ENCODE peak calls at places on chromosomes 6 and 20, in five cellular contexts. One of them, this sample, is unnamed.

GRCh38 chr20:34703573-34704176 is 469 bp upstream of the TP53INP2 start:
- DNase-seq in cardiac fibroblast: peak
- DNase-seq in Ammon's horn: no peak
- DNase-seq in neuronal stem cell: no peak
- DNase-seq in GM04504: no peak
- DNase-seq in this sample: no peak

GRCh38 chr6:87322304-87323212 is at the start of gene SMIM8:
- DNase-seq in cardiac fibroblast: peak
- DNase-seq in Ammon's horn: peak
- DNase-seq in neuronal stem cell: peak
- DNase-seq in GM04504: peak
- DNase-seq in this sample: peak

GRCh38 chr20:10921491-10922010 is 247.8 kb upstream of the JAG1 start:
- DNase-seq in cardiac fibroblast: no peak
- DNase-seq in Ammon's horn: no peak
- DNase-seq in neuronal stem cell: no peak
- DNase-seq in GM04504: no peak
- DNase-seq in this sample: no peak

GRCh38 chr6:6007311-6008113 is 787 bp upstream of the NRN1 start:
- DNase-seq in cardiac fibroblast: no peak
- DNase-seq in Ammon's horn: peak
- DNase-seq in neuronal stem cell: no peak
- DNase-seq in GM04504: no peak
- DNase-seq in this sample: peak

GRCh38 chr6:116580198-116580597 is 8.9 kb downstream of the RWDD1 start:
- DNase-seq in cardiac fibroblast: peak
- DNase-seq in Ammon's horn: no peak
- DNase-seq in neuronal stem cell: no peak
- DNase-seq in GM04504: no peak
- DNase-seq in this sample: peak

GRCh38 chr6:56842602-56843475 is 112.1 kb upstream of the BEND6 start:
- DNase-seq in cardiac fibroblast: peak
- DNase-seq in Ammon's horn: peak
- DNase-seq in neuronal stem cell: no peak
- DNase-seq in GM04504: no peak
- DNase-seq in this sample: peak

GRCh38 chr6:129120856-129121255 is 237.9 kb downstream of the LAMA2 start:
- DNase-seq in cardiac fibroblast: no peak
- DNase-seq in Ammon's horn: no peak
- DNase-seq in neuronal stem cell: no peak
- DNase-seq in GM04504: no peak
- DNase-seq in this sample: peak

GRCh38 chr6:116447496-116448011 is 13.6 kb upstream of the CALHM6 start:
- DNase-seq in cardiac fibroblast: peak
- DNase-seq in Ammon's horn: no peak
- DNase-seq in neuronal stem cell: no peak
- DNase-seq in GM04504: peak
- DNase-seq in this sample: peak

GRCh38 chr6:10520468-10520867 is 683 bp upstream of the GCNT2 start:
- DNase-seq in cardiac fibroblast: peak
- DNase-seq in Ammon's horn: no peak
- DNase-seq in neuronal stem cell: no peak
- DNase-seq in GM04504: no peak
- DNase-seq in this sample: no peak

GRCh38 chr6:26553264-26553738 is 15.1 kb downstream of the HMGN4 start:
- DNase-seq in cardiac fibroblast: peak
- DNase-seq in Ammon's horn: peak
- DNase-seq in neuronal stem cell: peak
- DNase-seq in GM04504: no peak
- DNase-seq in this sample: peak

GRCh38 chr6:50240986-50241385 is 191.3 kb upstream of the DEFB112 start:
- DNase-seq in cardiac fibroblast: no peak
- DNase-seq in Ammon's horn: no peak
- DNase-seq in neuronal stem cell: no peak
- DNase-seq in GM04504: no peak
- DNase-seq in this sample: no peak